ENCODE peak calls at places on chromosomes 3 and 15, in seven cellular contexts. J is HCT116; Y is CD8-positive, alpha-beta T cell; G is AG04449; R is psoas muscle; T is choroid plexus epithelial cell; C is NB4. M is an unnamed sample.
A peak's percentile ranks its signal among the peaks of the same experiment; 100 is the strongest.

GRCh38 chr3:38253704-38254103 is 11.9 kb upstream of the SLC22A13 start:
- DNase-seq in G (no peak), Y (no peak), C (no peak), J (no peak), R (no peak), T (no peak), M (no peak)

GRCh38 chr3:184602406-184603155 is 41.0 kb downstream of the EPHB3 start:
- DNase-seq in G (no peak), C (no peak), Y (no peak), R (no peak), T (no peak), J (no peak), M (no peak)

GRCh38 chr3:120081719-120082118 is 12.5 kb downstream of the GSK3B start:
- DNase-seq in T (no peak), C (no peak), J (no peak), R (no peak), Y (no peak), G (no peak), M (no peak)

GRCh38 chr3:138768126-138768525 is 66.6 kb downstream of the PIK3CB start:
- DNase-seq in G (no peak), Y (no peak), T (no peak), C (peak; percentile 61), J (peak; percentile 32), R (no peak), M (no peak)

GRCh38 chr3:183527421-183527979 is 28.0 kb downstream of the KLHL6 start:
- DNase-seq in T (no peak), J (no peak), G (no peak), C (peak; percentile 59), R (no peak), Y (no peak), M (no peak)

GRCh38 chr3:115834068-115834467 is 210.8 kb downstream of the GAP43 start:
- DNase-seq in J (no peak), C (no peak), G (peak; percentile 78), Y (no peak), T (peak; percentile 92), R (no peak), M (no peak)

GRCh38 chr3:38507120-38507519 is 11.0 kb downstream of the EXOG start:
- DNase-seq in T (no peak), G (no peak), R (no peak), Y (no peak), C (peak; percentile 28), J (no peak), M (no peak)

GRCh38 chr3:101973163-101973505 is 123.8 kb downstream of the NFKBIZ start:
- DNase-seq in R (no peak), J (no peak), T (no peak), Y (no peak), C (no peak), G (no peak), M (no peak)

GRCh38 chr3:12170207-12170606 is 11.5 kb upstream of the TIMP4 start:
- DNase-seq in Y (no peak), C (peak; percentile 67), T (peak; percentile 73), G (no peak), J (no peak), R (peak; percentile 32), M (no peak)

GRCh38 chr3:177377166-177377565 is 179.9 kb upstream of the TBL1XR1 start:
- DNase-seq in J (no peak), C (no peak), G (no peak), T (no peak), R (no peak), Y (no peak), M (no peak)

GRCh38 chr3:62607287-62608029 is 234.1 kb upstream of the FEZF2 start:
- DNase-seq in T (peak; percentile 86), C (no peak), G (no peak), J (no peak), Y (no peak), R (no peak), M (no peak)

GRCh38 chr15:92614791-92615785 is 40.5 kb downstream of the FAM174B start:
- DNase-seq in G (no peak), R (no peak), C (no peak), Y (no peak), T (no peak), J (no peak), M (no peak)

GRCh38 chr15:35374661-35375060 is 171.3 kb downstream of the DPH6 start:
- DNase-seq in C (no peak), G (no peak), R (no peak), J (no peak), Y (no peak), T (no peak), M (no peak)

GRCh38 chr3:54374214-54374855 is 252.0 kb downstream of the CACNA2D3 start:
- DNase-seq in C (peak; percentile 24), G (no peak), J (no peak), T (no peak), Y (no peak), R (no peak), M (no peak)

GRCh38 chr3:152937234-152937633 is 102.3 kb downstream of the P2RY1 start:
- DNase-seq in G (no peak), J (no peak), C (no peak), T (peak; percentile 14), R (no peak), Y (no peak), M (no peak)

GRCh38 chr15:89521605-89522004 is 25.2 kb upstream of the RHCG start:
- DNase-seq in T (no peak), G (no peak), C (no peak), R (no peak), J (no peak), Y (no peak), M (no peak)

GRCh38 chr3:129101370-129102138 is 20.1 kb downstream of the RAB43 start:
- DNase-seq in Y (no peak), T (no peak), G (no peak), J (no peak), R (no peak), C (no peak), M (no peak)

GRCh38 chr3:196537319-196537984 is 22.3 kb upstream of the SMCO1 start:
- DNase-seq in C (peak; percentile 47), J (no peak), T (peak; percentile 23), Y (peak; percentile 42), G (no peak), R (peak; percentile 27), M (no peak)

GRCh38 chr15:58081446-58081845 is 15.9 kb upstream of the ALDH1A2 start:
- DNase-seq in R (no peak), Y (no peak), J (no peak), C (no peak), T (no peak), G (no peak), M (no peak)

GRCh38 chr3:31077021-31077601 is 182.7 kb upstream of the GADL1 start:
- DNase-seq in C (peak; percentile 50), R (no peak), T (peak; percentile 75), J (peak; percentile 80), G (peak; percentile 63), Y (no peak), M (peak; percentile 30)

GRCh38 chr3:124770341-124771082 is 40.3 kb downstream of the UMPS start:
- DNase-seq in Y (no peak), C (no peak), T (no peak), R (peak; percentile 49), G (no peak), J (no peak), M (no peak)

GRCh38 chr3:197093871-197094270 is 64.3 kb upstream of the MELTF start:
- DNase-seq in J (no peak), Y (no peak), C (no peak), G (no peak), R (no peak), T (no peak), M (no peak)

GRCh38 chr3:49703443-49703927 is 14.1 kb downstream of the RNF123 start:
- DNase-seq in C (peak; percentile 68), J (peak; percentile 22), R (peak; percentile 63), T (peak; percentile 78), Y (peak; percentile 72), G (no peak), M (no peak)

GRCh38 chr3:12229896-12230295 is 59.0 kb upstream of the PPARG start:
- DNase-seq in R (no peak), C (no peak), Y (no peak), T (no peak), G (no peak), J (no peak), M (no peak)

GRCh38 chr3:156406393-156406792 is 148.5 kb downstream of the SSR3 start:
- DNase-seq in R (no peak), Y (no peak), J (no peak), T (no peak), C (no peak), G (no peak), M (no peak)
- TF ChIP-seq CTCF in R (no peak), Y (no peak), J (no peak), T (no peak), C (no peak), G (no peak), M (no peak)

GRCh38 chr3:27521872-27522265 is 37.7 kb upstream of the SLC4A7 start:
- DNase-seq in R (no peak), T (no peak), C (no peak), J (no peak), Y (no peak), G (no peak), M (no peak)
- TF ChIP-seq CTCF in R (no peak), T (no peak), C (no peak), J (no peak), Y (no peak), G (no peak), M (no peak)

GRCh38 chr3:66150977-66151376 is 69.8 kb upstream of the SLC25A26 start:
- DNase-seq in Y (no peak), J (no peak), C (no peak), R (no peak), G (no peak), T (no peak), M (no peak)

GRCh38 chr3:66144792-66145733 is 75.7 kb upstream of the SLC25A26 start:
- DNase-seq in G (no peak), Y (no peak), T (peak; percentile 53), R (no peak), J (no peak), C (no peak), M (no peak)

GRCh38 chr3:66153471-66153870 is 67.3 kb upstream of the SLC25A26 start:
- DNase-seq in C (no peak), T (no peak), G (no peak), Y (no peak), J (no peak), R (no peak), M (no peak)

GRCh38 chr3:66152336-66152735 is 68.5 kb upstream of the SLC25A26 start:
- DNase-seq in R (no peak), J (no peak), G (no peak), C (no peak), T (no peak), Y (no peak), M (no peak)

GRCh38 chr3:66149269-66149668 is 71.5 kb upstream of the SLC25A26 start:
- DNase-seq in R (no peak), Y (no peak), J (no peak), G (no peak), C (no peak), T (peak; percentile 21), M (no peak)
- TF ChIP-seq CTCF in R (no peak), Y (no peak), J (no peak), G (no peak), C (no peak), T (no peak), M (no peak)

GRCh38 chr3:158918008-158918407 is 116.2 kb downstream of the MFSD1 start:
- DNase-seq in G (peak; percentile 29), T (peak; percentile 83), C (peak; percentile 55), Y (no peak), R (no peak), J (peak; percentile 52), M (peak; percentile 62)
- TF ChIP-seq CTCF in G (peak; percentile 75), T (peak; percentile 94), C (peak; percentile 71), Y (no peak), R (peak; percentile 42), J (peak; percentile 79), M (peak; percentile 86)

M was measured in AG09319.